ENCODE peak calls at places on chromosomes 5 and 9, in nine cellular contexts. Y is substantia nigra, S is NCI-H1092, Q is germinal center, F is neural progenitor cell, G is IMR-90, B is frontal cortex, U is activated T-cell treated with anti-CD3 and anti-CD28 coated beads for 4 hours, V is GM23338. D is an unnamed sample.

GRCh38 chr9:89418882-89419641 is 78.9 kb downstream of the SEMA4D start:
- DNase-seq in Y (no peak), S (no peak), Q (peak), F (no peak), G (no peak), B (no peak), U (peak), V (no peak), D (no peak)

GRCh38 chr5:59276886-59277514 is 616.5 kb downstream of the PDE4D start:
- DNase-seq in Y (no peak), S (no peak), Q (no peak), F (no peak), G (no peak), B (no peak), U (no peak), V (no peak), D (no peak)

GRCh38 chr5:102481044-102481715 is 17.6 kb downstream of the SLCO6A1 start:
- DNase-seq in Y (no peak), S (no peak), Q (no peak), F (no peak), G (no peak), B (no peak), U (no peak), V (no peak), D (no peak)

GRCh38 chr9:18682907-18683306 is 209.0 kb downstream of the ADAMTSL1 start:
- DNase-seq in Y (no peak), S (no peak), Q (no peak), F (no peak), G (no peak), B (no peak), U (no peak), V (no peak), D (no peak)

GRCh38 chr9:18146329-18146728 is 327.6 kb upstream of the ADAMTSL1 start:
- DNase-seq in Y (no peak), S (no peak), Q (no peak), F (no peak), G (no peak), B (no peak), U (no peak), V (no peak), D (no peak)

GRCh38 chr5:61275841-61276240 is 56.2 kb upstream of the ZSWIM6 start:
- DNase-seq in Y (peak), S (no peak), Q (no peak), F (no peak), G (peak), B (no peak), U (no peak), V (no peak), D (peak)

GRCh38 chr9:6382681-6383080 is 30.3 kb upstream of the UHRF2 start:
- DNase-seq in Y (no peak), S (no peak), Q (no peak), F (no peak), G (peak), B (no peak), U (no peak), V (no peak), D (no peak)

GRCh38 chr5:174532453-174533126 is 191.8 kb upstream of the MSX2 start:
- DNase-seq in Y (peak), S (no peak), Q (no peak), F (peak), G (peak), B (no peak), U (no peak), V (peak), D (peak)

GRCh38 chr5:113282470-113282869 is 152.3 kb downstream of the TSSK1B start:
- DNase-seq in Y (no peak), S (no peak), Q (no peak), F (no peak), G (no peak), B (no peak), U (no peak), V (no peak), D (no peak)